ENCODE peak calls at places on chromosomes 11 and 22, in five cellular contexts. V is stimulated activated CD4-positive, alpha-beta T cell treated with anti-CD3 and anti-CD28 coated beads, Interleukin-1b, Interleukin-23, amount 100 ng/mL, for 48 hours; N is activated naive CD8-positive, alpha-beta T cell treated with anti-CD3 and anti-CD28 coated beads, Interleukin-2, amount 10 ng/mL, durations not matched to agents 7 days and 5 days; J is COLO829; B is T-helper 17 cell. T is an unnamed sample.

GRCh38 chr22:26986051-26986881 is 328.9 kb downstream of the MIAT start:
- DNase-seq in B (no peak), N (no peak), V (no peak), J (no peak), T (no peak)

GRCh38 chr11:61345170-61345610 is 12.2 kb downstream of the TKFC start:
- DNase-seq in V (no peak), B (no peak), N (no peak), J (no peak), T (no peak)

GRCh38 chr22:23579280-23579679 is 810 bp downstream of the IGLL1 start:
- DNase-seq in J (no peak), V (no peak), B (no peak), N (no peak), T (no peak)

GRCh38 chr22:43133401-43133800 is 9.8 kb downstream of the MCAT start:
- DNase-seq in B (no peak), J (no peak), N (no peak), V (no peak), T (no peak)

GRCh38 chr11:75719089-75719638 is 1.5 kb downstream of the MOGAT2 start:
- DNase-seq in N (no peak), V (no peak), J (no peak), B (no peak), T (no peak)

GRCh38 chr11:86438685-86439084 is 64.0 kb downstream of the CCDC81 start:
- DNase-seq in N (no peak), B (no peak), V (no peak), J (peak), T (no peak)

GRCh38 chr11:117818036-117818858 is 6.3 kb downstream of the FXYD2 start:
- DNase-seq in N (peak), V (peak), J (no peak), B (peak), T (peak)

GRCh38 chr11:76658231-76658630 is 12.3 kb downstream of the LRRC32 start:
- DNase-seq in N (no peak), B (no peak), J (no peak), V (no peak), T (no peak)

T was measured in effector memory CD4-positive, alpha-beta T cell.